ENCODE peak calls at places on chromosomes 5 and 9, in eight cellular contexts. D, X, H, U, R, C, E and Q are unnamed samples.

GRCh38 chr5:5005351-5005750 is 134.8 kb upstream of the ADAMTS16 start:
- DNase-seq in D (no peak), U (no peak), R (no peak), X (no peak), H (no peak), C (no peak), E (no peak), Q (no peak)

GRCh38 chr5:144484124-144484897 is 313.6 kb downstream of the KCTD16 start:
- DNase-seq in D (no peak), C (no peak), E (no peak), H (no peak), R (no peak), U (no peak), X (no peak), Q (no peak)

GRCh38 chr9:73847536-73847935 is 649.6 kb upstream of the RORB start:
- DNase-seq in H (no peak), D (no peak), R (no peak), X (no peak), U (no peak), E (no peak), C (no peak), Q (no peak)

GRCh38 chr5:91373600-91373999 is 9.5 kb downstream of the ARRDC3 start:
- DNase-seq in H (no peak), E (no peak), R (no peak), X (no peak), U (no peak), C (no peak), D (no peak), Q (no peak)

GRCh38 chr9:20551236-20551635 is 71.1 kb downstream of the MLLT3 start:
- DNase-seq in E (no peak), X (no peak), D (no peak), R (no peak), H (no peak), U (peak; percentile 73), C (no peak), Q (no peak)

GRCh38 chr5:123879071-123879470 is 367.1 kb downstream of the CSNK1G3 start:
- DNase-seq in H (no peak), R (no peak), U (no peak), X (no peak), D (no peak), E (no peak), C (no peak), Q (no peak)

GRCh38 chr5:171270136-171270535 is 38.9 kb upstream of the TLX3 start:
- DNase-seq in H (no peak), R (no peak), D (no peak), E (no peak), C (no peak), X (no peak), U (no peak), Q (no peak)

GRCh38 chr5:66285343-66285942 is 141.3 kb downstream of the SREK1 start:
- DNase-seq in E (no peak), X (no peak), C (no peak), R (no peak), U (no peak), D (no peak), H (no peak), Q (peak; percentile 55)

GRCh38 chr5:150022163-150022540 is 21.6 kb downstream of the HMGXB3 start:
- DNase-seq in D (no peak), H (no peak), U (peak; percentile 25), R (peak; percentile 21), E (no peak), X (no peak), C (no peak), Q (no peak)

GRCh38 chr5:176700239-176700847 is 53.1 kb downstream of the TSPAN17 start:
- DNase-seq in H (no peak), R (no peak), X (no peak), E (no peak), U (peak; percentile 24), C (no peak), D (no peak), Q (no peak)

DNA sequence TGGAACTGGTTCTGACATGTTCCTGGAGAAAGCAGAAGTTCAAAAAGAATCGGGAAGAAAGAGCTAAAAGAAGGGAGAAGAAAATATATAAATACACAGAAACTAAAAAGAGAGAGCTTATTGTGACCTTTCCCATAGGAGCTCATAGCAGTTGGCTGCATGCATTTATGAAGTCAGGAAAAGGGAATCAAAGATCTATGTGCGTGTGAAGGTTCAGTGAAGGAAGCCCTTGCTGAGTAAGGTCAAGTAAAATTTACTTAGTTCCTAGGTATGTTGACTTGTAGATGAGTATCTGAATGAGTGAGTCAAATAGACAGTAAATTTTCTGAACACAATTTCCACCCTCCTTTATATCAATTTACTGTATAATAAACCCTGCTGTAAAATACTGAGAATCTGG is 632.5 kb downstream of the SLCO4C1 start:
- DNase-seq in C (no peak), H (no peak), R (no peak), X (no peak), D (no peak), U (peak; percentile 75), E (no peak), Q (no peak)
- H3K4me3 ChIP-seq in C (no peak overlapping the region), H (no peak overlapping the region), R (no peak overlapping the region), X (no peak overlapping the region), D (no peak overlapping the region), U (no peak overlapping the region), E (no peak overlapping the region), Q (no peak overlapping the region)

GRCh38 chr9:16328349-16328748 is 542.1 kb downstream of the BNC2 start:
- DNase-seq in C (no peak), E (no peak), D (no peak), H (no peak), U (no peak), R (no peak), X (no peak), Q (no peak)

GRCh38 chr9:16325966-16326365 is 544.5 kb downstream of the BNC2 start:
- DNase-seq in R (no peak), H (no peak), C (no peak), U (no peak), X (no peak), D (no peak), E (no peak), Q (no peak)

GRCh38 chr9:16331527-16331926 is 538.9 kb downstream of the BNC2 start:
- DNase-seq in H (no peak), R (no peak), E (no peak), C (no peak), U (no peak), X (no peak), D (no peak), Q (no peak)

GRCh38 chr9:16333697-16334096 is 536.8 kb downstream of the BNC2 start:
- DNase-seq in E (no peak), X (no peak), U (no peak), C (no peak), H (no peak), R (no peak), D (no peak), Q (no peak)

DNA sequence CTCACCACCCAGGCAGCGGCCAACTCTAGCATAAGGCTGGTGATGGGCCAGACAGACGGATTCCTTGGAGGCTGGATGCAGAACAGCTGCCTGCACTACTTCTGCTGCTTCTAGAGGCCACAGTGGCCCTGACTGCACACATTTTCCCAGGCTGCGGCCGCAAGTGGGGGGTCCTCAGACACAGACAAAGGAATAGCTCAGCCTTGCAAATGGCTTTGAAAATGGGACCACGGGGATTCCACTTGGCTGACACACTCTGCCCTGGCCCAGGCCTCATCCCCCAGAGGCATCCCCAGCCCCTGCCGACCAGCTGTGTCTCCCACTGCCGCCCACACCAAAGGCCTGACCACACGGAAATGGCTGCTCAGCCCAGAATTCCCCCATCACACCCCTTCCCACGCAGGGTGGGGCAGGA is 540.8 kb downstream of the BNC2 start:
- DNase-seq in D (peak; percentile 55), X (peak; percentile 16), R (no peak), H (no peak), C (no peak), U (no peak), E (no peak), Q (no peak)
- H3K4me1 ChIP-seq in D (no peaks in the 10 kb centered on the region), X (no peaks in the 10 kb centered on the region), R (no peaks in the 10 kb centered on the region), H (no peaks in the 10 kb centered on the region), C (no peaks in the 10 kb centered on the region), U (no peaks in the 10 kb centered on the region), E (no peaks in the 10 kb centered on the region), Q (no peaks in the 10 kb centered on the region)

DNA sequence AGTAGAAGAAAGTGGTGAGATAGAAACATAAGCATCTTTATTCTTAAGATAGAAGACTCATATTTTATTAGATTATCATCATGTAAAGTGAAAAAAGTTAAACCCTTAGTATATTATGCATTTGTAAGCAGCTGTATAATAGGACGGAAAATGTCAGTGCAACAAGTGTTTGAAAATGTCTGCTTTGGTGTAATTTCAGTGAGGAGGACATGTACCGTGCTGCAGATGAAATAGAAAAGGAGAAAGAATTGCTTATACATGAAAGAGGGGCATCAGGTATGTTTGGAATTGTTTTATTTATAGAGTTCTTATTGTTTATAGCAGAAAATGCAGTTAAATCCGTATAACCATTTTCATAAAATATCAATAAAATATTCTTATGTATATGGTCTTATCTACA is 8.9 kb downstream of the OTULIN start:
- DNase-seq in X (no peak), C (no peak), D (no peak), E (no peak), R (no peak), U (no peak), H (no peak), Q (no peak)
- H3K4me3 ChIP-seq in X (no peak overlapping the region), C (no peak overlapping the region), D (no peak overlapping the region), E (no peak overlapping the region), R (no peak overlapping the region), U (no peak overlapping the region), H (no peak overlapping the region), Q (no peak overlapping the region)

GRCh38 chr9:109817846-109818472 is 38.0 kb downstream of the PALM2AKAP2 start:
- DNase-seq in R (peak; percentile 82), X (peak; percentile 60), U (peak; percentile 85), D (peak; percentile 29), E (peak; percentile 44), H (no peak), C (peak; percentile 61), Q (no peak)

GRCh38 chr9:109816490-109816889 is 36.5 kb downstream of the PALM2AKAP2 start:
- DNase-seq in H (no peak), X (no peak), C (no peak), U (peak; percentile 71), D (no peak), R (no peak), E (no peak), Q (no peak)

GRCh38 chr9:109813829-109814228 is 33.8 kb downstream of the PALM2AKAP2 start:
- DNase-seq in R (no peak), X (no peak), C (no peak), U (no peak), D (no peak), E (no peak), H (no peak), Q (no peak)

GRCh38 chr9:109815366-109815947 is 35.5 kb downstream of the PALM2AKAP2 start:
- DNase-seq in C (no peak), X (no peak), D (no peak), R (no peak), E (no peak), H (no peak), U (no peak), Q (no peak)

DNA sequence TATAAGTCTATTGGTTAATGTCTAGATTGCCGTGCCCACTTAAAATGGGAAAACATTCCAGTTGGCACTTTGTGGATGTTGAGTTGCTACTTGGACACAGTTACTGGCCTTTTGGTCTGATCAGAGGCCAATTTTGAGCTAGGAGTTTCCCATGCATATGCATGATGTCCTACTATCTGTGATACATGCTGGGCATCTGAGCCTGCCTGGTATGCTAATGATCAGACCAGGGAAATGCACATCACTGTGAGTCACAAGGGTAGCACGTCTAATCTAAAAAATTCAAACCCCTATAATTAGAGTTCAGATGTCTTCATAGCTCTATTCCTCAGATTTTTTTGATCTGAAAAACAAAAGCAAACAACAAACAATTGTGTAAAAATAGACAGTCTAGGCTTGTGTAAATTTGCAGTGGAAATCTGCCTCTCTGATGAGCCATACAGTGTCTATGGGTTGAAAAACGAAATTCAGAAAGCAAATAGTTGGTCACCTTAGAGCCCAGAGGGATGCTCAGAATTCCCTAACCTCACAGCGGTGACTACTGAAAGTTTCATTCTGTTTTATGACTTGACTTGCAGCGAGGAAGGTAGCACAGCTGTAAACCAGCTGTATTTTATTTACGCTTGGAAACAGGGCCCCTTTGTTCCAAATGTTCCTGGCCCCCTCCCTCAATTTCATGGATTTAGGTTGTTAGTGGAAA is 37.3 kb downstream of the PALM2AKAP2 start:
- DNase-seq in E (no peak), C (no peak), D (no peak), R (no peak), H (no peak), X (no peak), U (no peak), Q (no peak)
- H3K4me1 ChIP-seq in E (no peaks in the 10 kb centered on the region), C (no peaks in the 10 kb centered on the region), D (peaks cover 7% of the 10 kb centered on the region), R (no peaks in the 10 kb centered on the region), H (no peaks in the 10 kb centered on the region), X (no peaks in the 10 kb centered on the region), U (peaks cover 25% of the 10 kb centered on the region), Q (peaks cover 11% of the 10 kb centered on the region)